ENCODE peak calls at places on chromosomes 5 and 9, in six cellular contexts. One of them, this sample, is unnamed.

GRCh38 chr9:81874926-81875325 is 53.3 kb upstream of the SPATA31D4 start:
- DNase-seq in MV-4-11: no peak
- DNase-seq in AG08396: peak
- DNase-seq in breast epithelium: no peak
- DNase-seq in sigmoid colon: no peak
- DNase-seq in left ventricle myocardium superior: no peak
- DNase-seq in this sample: no peak

GRCh38 chr9:109181284-109181683 is 14.2 kb upstream of the FRRS1L start:
- DNase-seq in MV-4-11: no peak
- DNase-seq in AG08396: no peak
- DNase-seq in breast epithelium: no peak
- DNase-seq in sigmoid colon: no peak
- DNase-seq in left ventricle myocardium superior: no peak
- DNase-seq in this sample: no peak

GRCh38 chr9:85230081-85230480 is 511.7 kb downstream of the AGTPBP1 start:
- DNase-seq in MV-4-11: no peak
- DNase-seq in AG08396: no peak
- DNase-seq in breast epithelium: no peak
- DNase-seq in sigmoid colon: no peak
- DNase-seq in left ventricle myocardium superior: no peak
- DNase-seq in this sample: no peak

GRCh38 chr5:97071101-97071500 is 71.3 kb downstream of the LIX1 start:
- DNase-seq in MV-4-11: peak
- DNase-seq in AG08396: peak
- DNase-seq in breast epithelium: no peak
- DNase-seq in sigmoid colon: peak
- DNase-seq in left ventricle myocardium superior: no peak
- DNase-seq in this sample: no peak

GRCh38 chr5:37448941-37449340 is 69.8 kb downstream of the WDR70 start:
- DNase-seq in MV-4-11: no peak
- DNase-seq in AG08396: peak
- DNase-seq in breast epithelium: no peak
- DNase-seq in sigmoid colon: no peak
- DNase-seq in left ventricle myocardium superior: no peak
- DNase-seq in this sample: no peak

GRCh38 chr9:124818431-124819281 is 34.6 kb upstream of the WDR38 start:
- DNase-seq in MV-4-11: peak
- DNase-seq in AG08396: no peak
- DNase-seq in breast epithelium: peak
- DNase-seq in sigmoid colon: no peak
- DNase-seq in left ventricle myocardium superior: no peak
- DNase-seq in this sample: peak

GRCh38 chr5:111337133-111337532 is 112.9 kb downstream of the CAMK4 start:
- DNase-seq in MV-4-11: no peak
- DNase-seq in AG08396: no peak
- DNase-seq in breast epithelium: no peak
- DNase-seq in sigmoid colon: no peak
- DNase-seq in left ventricle myocardium superior: no peak
- DNase-seq in this sample: no peak

GRCh38 chr9:87529666-87530065 is 32.0 kb downstream of the DAPK1 start:
- DNase-seq in MV-4-11: peak
- DNase-seq in AG08396: no peak
- DNase-seq in breast epithelium: no peak
- DNase-seq in sigmoid colon: no peak
- DNase-seq in left ventricle myocardium superior: peak
- DNase-seq in this sample: no peak

GRCh38 chr9:130491830-130492465 is 47.2 kb downstream of the ASS1 start:
- DNase-seq in MV-4-11: no peak
- DNase-seq in AG08396: no peak
- DNase-seq in breast epithelium: no peak
- DNase-seq in sigmoid colon: no peak
- DNase-seq in left ventricle myocardium superior: no peak
- DNase-seq in this sample: no peak

GRCh38 chr5:38547257-38547656 is 9.2 kb downstream of the LIFR start:
- DNase-seq in MV-4-11: no peak
- DNase-seq in AG08396: no peak
- DNase-seq in breast epithelium: no peak
- DNase-seq in sigmoid colon: no peak
- DNase-seq in left ventricle myocardium superior: no peak
- DNase-seq in this sample: no peak

GRCh38 chr5:66860199-66860975 is 264.2 kb downstream of the MAST4 start:
- DNase-seq in MV-4-11: no peak
- DNase-seq in AG08396: no peak
- DNase-seq in breast epithelium: no peak
- DNase-seq in sigmoid colon: no peak
- DNase-seq in left ventricle myocardium superior: no peak
- DNase-seq in this sample: no peak

GRCh38 chr5:149730620-149731331 is 666 bp downstream of the PPARGC1B start:
- DNase-seq in MV-4-11: peak
- DNase-seq in AG08396: peak
- DNase-seq in breast epithelium: peak
- DNase-seq in sigmoid colon: peak
- DNase-seq in left ventricle myocardium superior: peak
- DNase-seq in this sample: peak

GRCh38 chr9:133236291-133237071 is 27.4 kb upstream of the OBP2B start:
- DNase-seq in MV-4-11: no peak
- DNase-seq in AG08396: no peak
- DNase-seq in breast epithelium: no peak
- DNase-seq in sigmoid colon: peak
- DNase-seq in left ventricle myocardium superior: no peak
- DNase-seq in this sample: peak

GRCh38 chr5:1246711-1247431 is 21.7 kb downstream of the SLC6A18 start:
- DNase-seq in MV-4-11: no peak
- DNase-seq in AG08396: peak
- DNase-seq in breast epithelium: no peak
- DNase-seq in sigmoid colon: no peak
- DNase-seq in left ventricle myocardium superior: peak
- DNase-seq in this sample: no peak

GRCh38 chr5:8491254-8491653 is 622.3 kb downstream of the MTRR start:
- DNase-seq in MV-4-11: no peak
- DNase-seq in AG08396: no peak
- DNase-seq in breast epithelium: no peak
- DNase-seq in sigmoid colon: no peak
- DNase-seq in left ventricle myocardium superior: no peak
- DNase-seq in this sample: no peak

GRCh38 chr5:145236966-145237365 is 598.2 kb downstream of the PRELID2 start:
- DNase-seq in MV-4-11: no peak
- DNase-seq in AG08396: no peak
- DNase-seq in breast epithelium: no peak
- DNase-seq in sigmoid colon: no peak
- DNase-seq in left ventricle myocardium superior: no peak
- DNase-seq in this sample: no peak

GRCh38 chr9:33042528-33042927 is 17.5 kb downstream of the DNAJA1 start:
- DNase-seq in MV-4-11: no peak
- DNase-seq in AG08396: no peak
- DNase-seq in breast epithelium: no peak
- DNase-seq in sigmoid colon: no peak
- DNase-seq in left ventricle myocardium superior: no peak
- DNase-seq in this sample: no peak

GRCh38 chr5:163504091-163504931 is 1.1 kb upstream of the MAT2B start:
- DNase-seq in MV-4-11: peak
- DNase-seq in AG08396: peak
- DNase-seq in breast epithelium: peak
- DNase-seq in sigmoid colon: peak
- DNase-seq in left ventricle myocardium superior: peak
- DNase-seq in this sample: peak

GRCh38 chr5:84381501-84382362 is 2.9 kb downstream of the EDIL3 start:
- DNase-seq in MV-4-11: no peak
- DNase-seq in AG08396: no peak
- DNase-seq in breast epithelium: no peak
- DNase-seq in sigmoid colon: no peak
- DNase-seq in left ventricle myocardium superior: no peak
- DNase-seq in this sample: no peak

GRCh38 chr9:74643303-74643933 is 146.3 kb downstream of the RORB start:
- DNase-seq in MV-4-11: no peak
- DNase-seq in AG08396: no peak
- DNase-seq in breast epithelium: no peak
- DNase-seq in sigmoid colon: no peak
- DNase-seq in left ventricle myocardium superior: no peak
- DNase-seq in this sample: no peak

GRCh38 chr5:109409061-109409843 is 522 bp downstream of the PJA2 start:
- DNase-seq in MV-4-11: peak
- DNase-seq in AG08396: peak
- DNase-seq in breast epithelium: peak
- DNase-seq in sigmoid colon: peak
- DNase-seq in left ventricle myocardium superior: peak
- DNase-seq in this sample: peak

GRCh38 chr9:119861801-119862200 is 492.6 kb upstream of the BRINP1 start:
- DNase-seq in MV-4-11: no peak
- DNase-seq in AG08396: no peak
- DNase-seq in breast epithelium: no peak
- DNase-seq in sigmoid colon: no peak
- DNase-seq in left ventricle myocardium superior: no peak
- DNase-seq in this sample: no peak

GRCh38 chr5:59724482-59725392 is 168.8 kb downstream of the PDE4D start:
- DNase-seq in MV-4-11: no peak
- DNase-seq in AG08396: peak
- DNase-seq in breast epithelium: no peak
- DNase-seq in sigmoid colon: no peak
- DNase-seq in left ventricle myocardium superior: no peak
- DNase-seq in this sample: no peak

GRCh38 chr5:166712447-166712846 is 1579.0 kb upstream of the WWC1 start:
- DNase-seq in MV-4-11: no peak
- DNase-seq in AG08396: no peak
- DNase-seq in breast epithelium: no peak
- DNase-seq in sigmoid colon: no peak
- DNase-seq in left ventricle myocardium superior: no peak
- DNase-seq in this sample: no peak

GRCh38 chr9:112224401-112225289 is 49.5 kb upstream of the SUSD1 start:
- DNase-seq in MV-4-11: peak
- DNase-seq in AG08396: peak
- DNase-seq in breast epithelium: no peak
- DNase-seq in sigmoid colon: no peak
- DNase-seq in left ventricle myocardium superior: no peak
- DNase-seq in this sample: no peak

GRCh38 chr5:143195496-143195895 is 208.0 kb downstream of the NR3C1 start:
- DNase-seq in MV-4-11: peak
- DNase-seq in AG08396: no peak
- DNase-seq in breast epithelium: no peak
- DNase-seq in sigmoid colon: no peak
- DNase-seq in left ventricle myocardium superior: no peak
- DNase-seq in this sample: no peak

GRCh38 chr9:99239341-99240055 is 17.4 kb downstream of the SEC61B start:
- DNase-seq in MV-4-11: no peak
- DNase-seq in AG08396: peak
- DNase-seq in breast epithelium: no peak
- DNase-seq in sigmoid colon: no peak
- DNase-seq in left ventricle myocardium superior: no peak
- DNase-seq in this sample: no peak

GRCh38 chr9:122180633-122181032 is 20.9 kb downstream of the MORN5 start:
- DNase-seq in MV-4-11: peak
- DNase-seq in AG08396: peak
- DNase-seq in breast epithelium: no peak
- DNase-seq in sigmoid colon: no peak
- DNase-seq in left ventricle myocardium superior: no peak
- DNase-seq in this sample: no peak

GRCh38 chr5:95532415-95532814 is 22.4 kb downstream of the SKIC3 start:
- DNase-seq in MV-4-11: no peak
- DNase-seq in AG08396: no peak
- DNase-seq in breast epithelium: no peak
- DNase-seq in sigmoid colon: no peak
- DNase-seq in left ventricle myocardium superior: no peak
- DNase-seq in this sample: no peak

GRCh38 chr9:114386361-114386885 is 1.4 kb downstream of the AKNA start:
- DNase-seq in MV-4-11: no peak
- DNase-seq in AG08396: no peak
- DNase-seq in breast epithelium: no peak
- DNase-seq in sigmoid colon: no peak
- DNase-seq in left ventricle myocardium superior: no peak
- DNase-seq in this sample: peak

GRCh38 chr5:124705577-124705976 is 40.9 kb downstream of the ZNF608 start:
- DNase-seq in MV-4-11: no peak
- DNase-seq in AG08396: no peak
- DNase-seq in breast epithelium: no peak
- DNase-seq in sigmoid colon: no peak
- DNase-seq in left ventricle myocardium superior: no peak
- DNase-seq in this sample: no peak

GRCh38 chr5:54845567-54845941 is 139.8 kb downstream of the ESM1 start:
- DNase-seq in MV-4-11: peak
- DNase-seq in AG08396: no peak
- DNase-seq in breast epithelium: no peak
- DNase-seq in sigmoid colon: no peak
- DNase-seq in left ventricle myocardium superior: no peak
- DNase-seq in this sample: no peak

GRCh38 chr9:17116400-17116837 is 18.4 kb upstream of the CNTLN start:
- DNase-seq in MV-4-11: peak
- DNase-seq in AG08396: peak
- DNase-seq in breast epithelium: no peak
- DNase-seq in sigmoid colon: no peak
- DNase-seq in left ventricle myocardium superior: no peak
- DNase-seq in this sample: no peak

GRCh38 chr5:177445052-177446016 is 1.3 kb upstream of the PRR7 start:
- DNase-seq in MV-4-11: peak
- DNase-seq in AG08396: no peak
- DNase-seq in breast epithelium: no peak
- DNase-seq in sigmoid colon: no peak
- DNase-seq in left ventricle myocardium superior: no peak
- DNase-seq in this sample: peak

GRCh38 chr5:6398570-6399230 is 20.4 kb upstream of the MED10 start:
- DNase-seq in MV-4-11: no peak
- DNase-seq in AG08396: no peak
- DNase-seq in breast epithelium: no peak
- DNase-seq in sigmoid colon: no peak
- DNase-seq in left ventricle myocardium superior: no peak
- DNase-seq in this sample: no peak

GRCh38 chr5:998276-998974 is 10.2 kb upstream of the NKD2 start:
- DNase-seq in MV-4-11: no peak
- DNase-seq in AG08396: no peak
- DNase-seq in breast epithelium: no peak
- DNase-seq in sigmoid colon: peak
- DNase-seq in left ventricle myocardium superior: peak
- DNase-seq in this sample: no peak